ENCODE peak calls at places on chromosomes 7 and 10, in ten cellular contexts. One of them, this sample, is unnamed.

GRCh38 chr10:101223274-101224059 is 5.8 kb downstream of the LBX1 start:
- DNase-seq in transverse colon: no peak
- DNase-seq in HCT116: no peak
- DNase-seq in stomach: no peak
- DNase-seq in SK-N-SH: peak; percentile 48
- DNase-seq in suprapubic skin: no peak
- DNase-seq in breast epithelium: no peak
- DNase-seq in K562: no peak
- DNase-seq in endothelial cell of umbilical vein: no peak
- DNase-seq in sigmoid colon: no peak
- DNase-seq in this sample: peak; percentile 81

GRCh38 chr7:120521761-120522737 is 249.1 kb downstream of the KCND2 start:
- DNase-seq in HCT116: no peak
- DNase-seq in sigmoid colon: no peak
- DNase-seq in K562: no peak
- DNase-seq in SK-N-SH: no peak
- DNase-seq in stomach: no peak
- DNase-seq in transverse colon: no peak
- DNase-seq in suprapubic skin: no peak
- DNase-seq in endothelial cell of umbilical vein: no peak
- DNase-seq in breast epithelium: no peak
- DNase-seq in this sample: no peak

GRCh38 chr7:144827581-144828139 is 8.2 kb downstream of the TPK1 start:
- DNase-seq in SK-N-SH: no peak
- DNase-seq in HCT116: no peak
- DNase-seq in suprapubic skin: no peak
- DNase-seq in transverse colon: no peak
- DNase-seq in breast epithelium: no peak
- DNase-seq in stomach: no peak
- DNase-seq in K562: no peak
- DNase-seq in endothelial cell of umbilical vein: peak; percentile 86
- DNase-seq in sigmoid colon: no peak
- DNase-seq in this sample: no peak

GRCh38 chr7:27419581-27420177 is 177.1 kb downstream of the EVX1 start:
- DNase-seq in transverse colon: no peak
- DNase-seq in SK-N-SH: no peak
- DNase-seq in breast epithelium: no peak
- DNase-seq in stomach: no peak
- DNase-seq in suprapubic skin: no peak
- DNase-seq in K562: no peak
- DNase-seq in endothelial cell of umbilical vein: no peak
- DNase-seq in sigmoid colon: no peak
- DNase-seq in HCT116: no peak
- DNase-seq in this sample: no peak

GRCh38 chr7:37247881-37248280 is 200.8 kb downstream of the ELMO1 start:
- DNase-seq in transverse colon: no peak
- DNase-seq in HCT116: no peak
- DNase-seq in sigmoid colon: no peak
- DNase-seq in K562: no peak
- DNase-seq in SK-N-SH: no peak
- DNase-seq in breast epithelium: no peak
- DNase-seq in suprapubic skin: no peak
- DNase-seq in endothelial cell of umbilical vein: peak; percentile 40
- DNase-seq in stomach: no peak
- DNase-seq in this sample: no peak

GRCh38 chr10:51321968-51322367 is 247.7 kb downstream of the PRKG1 start:
- DNase-seq in suprapubic skin: no peak
- DNase-seq in stomach: no peak
- DNase-seq in HCT116: no peak
- DNase-seq in transverse colon: no peak
- DNase-seq in SK-N-SH: peak; percentile 13
- DNase-seq in K562: no peak
- DNase-seq in sigmoid colon: no peak
- DNase-seq in breast epithelium: no peak
- DNase-seq in endothelial cell of umbilical vein: no peak
- DNase-seq in this sample: no peak

GRCh38 chr10:84850826-84851225 is 522.4 kb downstream of the CCSER2 start:
- DNase-seq in SK-N-SH: no peak
- DNase-seq in sigmoid colon: no peak
- DNase-seq in stomach: no peak
- DNase-seq in HCT116: no peak
- DNase-seq in K562: no peak
- DNase-seq in endothelial cell of umbilical vein: no peak
- DNase-seq in breast epithelium: no peak
- DNase-seq in transverse colon: no peak
- DNase-seq in suprapubic skin: no peak
- DNase-seq in this sample: no peak

GRCh38 chr10:133608855-133609254 is 17.7 kb downstream of the FRG2B start:
- DNase-seq in endothelial cell of umbilical vein: peak; percentile 6
- DNase-seq in sigmoid colon: no peak
- DNase-seq in breast epithelium: no peak
- DNase-seq in K562: no peak
- DNase-seq in stomach: no peak
- DNase-seq in HCT116: no peak
- DNase-seq in SK-N-SH: peak; percentile 38
- DNase-seq in suprapubic skin: no peak
- DNase-seq in transverse colon: no peak
- DNase-seq in this sample: no peak

GRCh38 chr7:20441346-20441745 is 110.6 kb downstream of the ITGB8 start:
- DNase-seq in K562: no peak
- DNase-seq in sigmoid colon: no peak
- DNase-seq in suprapubic skin: no peak
- DNase-seq in breast epithelium: no peak
- DNase-seq in transverse colon: no peak
- DNase-seq in HCT116: no peak
- DNase-seq in endothelial cell of umbilical vein: no peak
- DNase-seq in SK-N-SH: no peak
- DNase-seq in stomach: no peak
- DNase-seq in this sample: no peak

GRCh38 chr10:106506509-106507265 is 657.8 kb downstream of the SORCS1 start:
- DNase-seq in transverse colon: no peak
- DNase-seq in stomach: no peak
- DNase-seq in SK-N-SH: no peak
- DNase-seq in suprapubic skin: no peak
- DNase-seq in K562: no peak
- DNase-seq in HCT116: no peak
- DNase-seq in sigmoid colon: no peak
- DNase-seq in endothelial cell of umbilical vein: no peak
- DNase-seq in breast epithelium: no peak
- DNase-seq in this sample: no peak

GRCh38 chr10:67533376-67533775 is 162.6 kb downstream of the CTNNA3 start:
- DNase-seq in SK-N-SH: no peak
- DNase-seq in sigmoid colon: no peak
- DNase-seq in stomach: no peak
- DNase-seq in HCT116: no peak
- DNase-seq in breast epithelium: no peak
- DNase-seq in transverse colon: no peak
- DNase-seq in endothelial cell of umbilical vein: no peak
- DNase-seq in K562: no peak
- DNase-seq in suprapubic skin: no peak
- DNase-seq in this sample: no peak

GRCh38 chr10:31583358-31583757 is 264.3 kb downstream of the ZEB1 start:
- DNase-seq in HCT116: no peak
- DNase-seq in sigmoid colon: no peak
- DNase-seq in K562: no peak
- DNase-seq in breast epithelium: no peak
- DNase-seq in endothelial cell of umbilical vein: no peak
- DNase-seq in suprapubic skin: no peak
- DNase-seq in SK-N-SH: no peak
- DNase-seq in transverse colon: no peak
- DNase-seq in stomach: no peak
- DNase-seq in this sample: no peak

GRCh38 chr10:114477285-114477684 is 73.0 kb upstream of the AFAP1L2 start:
- DNase-seq in sigmoid colon: peak; percentile 91
- DNase-seq in K562: no peak
- DNase-seq in HCT116: no peak
- DNase-seq in suprapubic skin: no peak
- DNase-seq in transverse colon: no peak
- DNase-seq in breast epithelium: no peak
- DNase-seq in endothelial cell of umbilical vein: no peak
- DNase-seq in stomach: no peak
- DNase-seq in SK-N-SH: no peak
- DNase-seq in this sample: no peak

GRCh38 chr7:31633894-31634494 is 53.0 kb upstream of the PPP1R17 start:
- DNase-seq in sigmoid colon: no peak
- DNase-seq in transverse colon: peak; percentile 62
- DNase-seq in breast epithelium: peak; percentile 55
- DNase-seq in stomach: peak; percentile 67
- DNase-seq in suprapubic skin: no peak
- DNase-seq in K562: peak; percentile 39
- DNase-seq in endothelial cell of umbilical vein: peak; percentile 44
- DNase-seq in HCT116: peak; percentile 34
- DNase-seq in SK-N-SH: peak; percentile 41
- DNase-seq in this sample: no peak

GRCh38 chr10:14454629-14455028 is 123.9 kb upstream of the FRMD4A start:
- DNase-seq in endothelial cell of umbilical vein: no peak
- DNase-seq in K562: no peak
- DNase-seq in transverse colon: no peak
- DNase-seq in SK-N-SH: no peak
- DNase-seq in suprapubic skin: no peak
- DNase-seq in stomach: no peak
- DNase-seq in sigmoid colon: no peak
- DNase-seq in HCT116: no peak
- DNase-seq in breast epithelium: no peak
- DNase-seq in this sample: no peak

GRCh38 chr10:91939653-91940052 is 16.1 kb downstream of the BTAF1 start:
- DNase-seq in transverse colon: no peak
- DNase-seq in endothelial cell of umbilical vein: no peak
- DNase-seq in breast epithelium: no peak
- DNase-seq in HCT116: no peak
- DNase-seq in K562: no peak
- DNase-seq in suprapubic skin: no peak
- DNase-seq in SK-N-SH: no peak
- DNase-seq in stomach: no peak
- DNase-seq in sigmoid colon: no peak
- DNase-seq in this sample: no peak

GRCh38 chr10:26087666-26088065 is 128.9 kb upstream of the GAD2 start:
- DNase-seq in endothelial cell of umbilical vein: no peak
- DNase-seq in transverse colon: no peak
- DNase-seq in suprapubic skin: no peak
- DNase-seq in HCT116: no peak
- DNase-seq in sigmoid colon: no peak
- DNase-seq in stomach: no peak
- DNase-seq in K562: no peak
- DNase-seq in breast epithelium: no peak
- DNase-seq in SK-N-SH: no peak
- DNase-seq in this sample: no peak

GRCh38 chr7:159231017-159231416 is 86.3 kb upstream of the VIPR2 start:
- DNase-seq in breast epithelium: no peak
- DNase-seq in transverse colon: no peak
- DNase-seq in K562: no peak
- DNase-seq in suprapubic skin: no peak
- DNase-seq in SK-N-SH: no peak
- DNase-seq in endothelial cell of umbilical vein: no peak
- DNase-seq in HCT116: no peak
- DNase-seq in sigmoid colon: no peak
- DNase-seq in stomach: no peak
- DNase-seq in this sample: no peak
- H3K9me3 ChIP-seq in breast epithelium: no peaks in the 10 kb centered on the region
- H3K9me3 ChIP-seq in transverse colon: no peaks in the 10 kb centered on the region
- H3K9me3 ChIP-seq in K562: no peaks in the 10 kb centered on the region
- H3K9me3 ChIP-seq in suprapubic skin: no peaks in the 10 kb centered on the region
- H3K9me3 ChIP-seq in SK-N-SH: peaks cover 6% of the 10 kb centered on the region
- H3K9me3 ChIP-seq in endothelial cell of umbilical vein: peaks cover 4% of the 10 kb centered on the region
- H3K9me3 ChIP-seq in HCT116: no peaks in the 10 kb centered on the region
- H3K9me3 ChIP-seq in sigmoid colon: no peaks in the 10 kb centered on the region
- H3K9me3 ChIP-seq in stomach: no peaks in the 10 kb centered on the region
- H3K9me3 ChIP-seq in this sample: no peaks in the 10 kb centered on the region

GRCh38 chr10:1553951-1554350 is 183.4 kb downstream of the ADARB2 start:
- DNase-seq in suprapubic skin: peak; percentile 41
- DNase-seq in sigmoid colon: peak; percentile 26
- DNase-seq in endothelial cell of umbilical vein: no peak
- DNase-seq in breast epithelium: peak; percentile 2
- DNase-seq in HCT116: no peak
- DNase-seq in SK-N-SH: no peak
- DNase-seq in K562: no peak
- DNase-seq in transverse colon: no peak
- DNase-seq in stomach: no peak
- DNase-seq in this sample: no peak
- H3K4me1 ChIP-seq in suprapubic skin: no peaks in the 10 kb centered on the region
- H3K4me1 ChIP-seq in sigmoid colon: no peaks in the 10 kb centered on the region
- H3K4me1 ChIP-seq in endothelial cell of umbilical vein: no peaks in the 10 kb centered on the region
- H3K4me1 ChIP-seq in breast epithelium: no peaks in the 10 kb centered on the region
- H3K4me1 ChIP-seq in HCT116: no peaks in the 10 kb centered on the region
- H3K4me1 ChIP-seq in SK-N-SH: peaks cover 14% of the 10 kb centered on the region
- H3K4me1 ChIP-seq in K562: no peaks in the 10 kb centered on the region
- H3K4me1 ChIP-seq in transverse colon: no peaks in the 10 kb centered on the region
- H3K4me1 ChIP-seq in stomach: no peaks in the 10 kb centered on the region
- H3K4me1 ChIP-seq in this sample: no peaks in the 10 kb centered on the region

GRCh38 chr10:29815572-29815971 is 180.8 kb upstream of the SVIL start:
- DNase-seq in suprapubic skin: no peak
- DNase-seq in K562: no peak
- DNase-seq in sigmoid colon: no peak
- DNase-seq in stomach: no peak
- DNase-seq in breast epithelium: no peak
- DNase-seq in SK-N-SH: no peak
- DNase-seq in transverse colon: no peak
- DNase-seq in endothelial cell of umbilical vein: no peak
- DNase-seq in HCT116: no peak
- DNase-seq in this sample: no peak

GRCh38 chr10:29810816-29811215 is 176.0 kb upstream of the SVIL start:
- DNase-seq in suprapubic skin: no peak
- DNase-seq in transverse colon: no peak
- DNase-seq in endothelial cell of umbilical vein: no peak
- DNase-seq in sigmoid colon: no peak
- DNase-seq in HCT116: no peak
- DNase-seq in stomach: no peak
- DNase-seq in K562: no peak
- DNase-seq in SK-N-SH: no peak
- DNase-seq in breast epithelium: no peak
- DNase-seq in this sample: no peak

GRCh38 chr10:29807407-29807806 is 172.6 kb upstream of the SVIL start:
- DNase-seq in sigmoid colon: no peak
- DNase-seq in endothelial cell of umbilical vein: peak; percentile 74
- DNase-seq in suprapubic skin: no peak
- DNase-seq in stomach: no peak
- DNase-seq in breast epithelium: no peak
- DNase-seq in HCT116: no peak
- DNase-seq in K562: no peak
- DNase-seq in SK-N-SH: no peak
- DNase-seq in transverse colon: no peak
- DNase-seq in this sample: no peak

GRCh38 chr10:29816801-29817558 is 182.2 kb upstream of the SVIL start:
- DNase-seq in stomach: no peak
- DNase-seq in transverse colon: no peak
- DNase-seq in breast epithelium: no peak
- DNase-seq in sigmoid colon: no peak
- DNase-seq in HCT116: no peak
- DNase-seq in suprapubic skin: no peak
- DNase-seq in endothelial cell of umbilical vein: no peak
- DNase-seq in SK-N-SH: no peak
- DNase-seq in K562: no peak
- DNase-seq in this sample: no peak

GRCh38 chr10:29811751-29812427 is 177.1 kb upstream of the SVIL start:
- DNase-seq in breast epithelium: no peak
- DNase-seq in K562: no peak
- DNase-seq in endothelial cell of umbilical vein: peak; percentile 81
- DNase-seq in HCT116: no peak
- DNase-seq in sigmoid colon: peak; percentile 93
- DNase-seq in transverse colon: peak; percentile 50
- DNase-seq in suprapubic skin: no peak
- DNase-seq in stomach: no peak
- DNase-seq in SK-N-SH: peak; percentile 25
- DNase-seq in this sample: no peak
- TF ChIP-seq POLR2AphosphoS5 in breast epithelium: no peak
- TF ChIP-seq POLR2AphosphoS5 in K562: no peak
- TF ChIP-seq POLR2AphosphoS5 in endothelial cell of umbilical vein: no peak
- TF ChIP-seq POLR2AphosphoS5 in HCT116: no peak
- TF ChIP-seq POLR2AphosphoS5 in sigmoid colon: peak; percentile 93
- TF ChIP-seq POLR2AphosphoS5 in transverse colon: peak; percentile 82
- TF ChIP-seq POLR2AphosphoS5 in suprapubic skin: peak; percentile 71
- TF ChIP-seq POLR2AphosphoS5 in stomach: peak; percentile 67
- TF ChIP-seq POLR2AphosphoS5 in SK-N-SH: peak; percentile 73
- TF ChIP-seq POLR2AphosphoS5 in this sample: no peak

GRCh38 chr10:123882177-123882576 is 9.4 kb downstream of the CPXM2 start:
- DNase-seq in transverse colon: no peak
- DNase-seq in endothelial cell of umbilical vein: no peak
- DNase-seq in sigmoid colon: no peak
- DNase-seq in SK-N-SH: no peak
- DNase-seq in stomach: peak; percentile 7
- DNase-seq in suprapubic skin: no peak
- DNase-seq in HCT116: no peak
- DNase-seq in breast epithelium: no peak
- DNase-seq in K562: no peak
- DNase-seq in this sample: no peak
- H3K9me3 ChIP-seq in transverse colon: no peaks in the 10 kb centered on the region
- H3K9me3 ChIP-seq in endothelial cell of umbilical vein: no peaks in the 10 kb centered on the region
- H3K9me3 ChIP-seq in sigmoid colon: no peaks in the 10 kb centered on the region
- H3K9me3 ChIP-seq in SK-N-SH: no peaks in the 10 kb centered on the region
- H3K9me3 ChIP-seq in stomach: no peaks in the 10 kb centered on the region
- H3K9me3 ChIP-seq in suprapubic skin: no peaks in the 10 kb centered on the region
- H3K9me3 ChIP-seq in HCT116: no peaks in the 10 kb centered on the region
- H3K9me3 ChIP-seq in breast epithelium: no peaks in the 10 kb centered on the region
- H3K9me3 ChIP-seq in K562: no peaks in the 10 kb centered on the region
- H3K9me3 ChIP-seq in this sample: peaks cover 2% of the 10 kb centered on the region

This sample was measured in upper lobe of left lung.